ENCODE peak calls at places on chromosomes 6 and 20, in four cellular contexts. One of them, this sample, is unnamed. For H3K4me1 and H3K9me3, the result is how much of the 10 kb centered on the place peaks cover.

GRCh38 chr6:13384966-13385365 is 56.6 kb upstream of the TBC1D7 start:
- DNase-seq in left ventricle myocardium inferior: no peak
- DNase-seq in uterus: no peak
- DNase-seq in hepatocyte: no peak
- DNase-seq in this sample: no peak

GRCh38 chr20:46546293-46546692 is 4.2 kb downstream of the OCSTAMP start:
- DNase-seq in left ventricle myocardium inferior: no peak
- DNase-seq in uterus: no peak
- DNase-seq in hepatocyte: no peak
- DNase-seq in this sample: no peak

GRCh38 chr6:37731888-37732287 is 34.2 kb upstream of the MDGA1 start:
- DNase-seq in left ventricle myocardium inferior: no peak
- DNase-seq in uterus: no peak
- DNase-seq in hepatocyte: no peak
- DNase-seq in this sample: peak

GRCh38 chr6:89352329-89353117 is at the start of gene UBE2J1:
- DNase-seq in left ventricle myocardium inferior: peak
- DNase-seq in uterus: peak
- DNase-seq in hepatocyte: peak
- DNase-seq in this sample: peak

GRCh38 chr6:114690625-114691024 is 347.8 kb upstream of the HS3ST5 start:
- DNase-seq in left ventricle myocardium inferior: no peak
- DNase-seq in uterus: no peak
- DNase-seq in hepatocyte: no peak
- DNase-seq in this sample: no peak

GRCh38 chr6:64520050-64520449 is 884.4 kb downstream of the PHF3 start:
- DNase-seq in left ventricle myocardium inferior: no peak
- DNase-seq in uterus: no peak
- DNase-seq in hepatocyte: peak
- DNase-seq in this sample: no peak

GRCh38 chr6:54299542-54300269 is 8.5 kb upstream of the TINAG start:
- DNase-seq in left ventricle myocardium inferior: no peak
- DNase-seq in uterus: no peak
- DNase-seq in hepatocyte: no peak
- DNase-seq in this sample: no peak

GRCh38 chr6:34969662-34970265 is 80.7 kb downstream of the ANKS1A start:
- DNase-seq in left ventricle myocardium inferior: no peak
- DNase-seq in uterus: no peak
- DNase-seq in hepatocyte: no peak
- DNase-seq in this sample: no peak

GRCh38 chr6:98928688-98929087 is 19.1 kb downstream of the FBXL4 start:
- DNase-seq in left ventricle myocardium inferior: no peak
- DNase-seq in uterus: no peak
- DNase-seq in hepatocyte: no peak
- DNase-seq in this sample: no peak

GRCh38 chr6:70686548-70687133 is 19.0 kb downstream of the SMAP1 start:
- DNase-seq in left ventricle myocardium inferior: no peak
- DNase-seq in uterus: no peak
- DNase-seq in hepatocyte: peak
- DNase-seq in this sample: no peak

GRCh38 chr6:52416629-52417151 is 3.5 kb upstream of the EFHC1 start:
- DNase-seq in left ventricle myocardium inferior: no peak
- DNase-seq in uterus: no peak
- DNase-seq in hepatocyte: peak
- DNase-seq in this sample: peak

GRCh38 chr20:48489046-48489463 is 338.7 kb downstream of the PREX1 start:
- DNase-seq in left ventricle myocardium inferior: no peak
- DNase-seq in uterus: no peak
- DNase-seq in hepatocyte: no peak
- DNase-seq in this sample: peak

GRCh38 chr6:25332671-25333071 is 53.5 kb downstream of the CARMIL1 start:
- DNase-seq in left ventricle myocardium inferior: no peak
- DNase-seq in uterus: no peak
- DNase-seq in hepatocyte: no peak
- DNase-seq in this sample: no peak

GRCh38 chr6:299050-299980 is 7.0 kb downstream of the DUSP22 start:
- DNase-seq in left ventricle myocardium inferior: no peak
- DNase-seq in uterus: no peak
- DNase-seq in hepatocyte: no peak
- DNase-seq in this sample: no peak

GRCh38 chr20:58293453-58293852 is 16.1 kb upstream of the RAB22A start:
- DNase-seq in left ventricle myocardium inferior: peak
- DNase-seq in uterus: no peak
- DNase-seq in hepatocyte: no peak
- DNase-seq in this sample: no peak

GRCh38 chr20:14523090-14523489 is 185.7 kb upstream of the FLRT3 start:
- DNase-seq in left ventricle myocardium inferior: no peak
- DNase-seq in uterus: no peak
- DNase-seq in hepatocyte: no peak
- DNase-seq in this sample: no peak

GRCh38 chr20:45970646-45971424 is 1.2 kb downstream of the ZNF335 start:
- DNase-seq in left ventricle myocardium inferior: no peak
- DNase-seq in uterus: peak
- DNase-seq in hepatocyte: peak
- DNase-seq in this sample: no peak

GRCh38 chr6:14742171-14742570 is 503.7 kb upstream of the JARID2 start:
- DNase-seq in left ventricle myocardium inferior: no peak
- DNase-seq in uterus: no peak
- DNase-seq in hepatocyte: no peak
- DNase-seq in this sample: no peak

GRCh38 chr6:158816329-158816728 is 2.8 kb downstream of the EZR start:
- DNase-seq in left ventricle myocardium inferior: no peak
- DNase-seq in uterus: no peak
- DNase-seq in hepatocyte: no peak
- DNase-seq in this sample: no peak

GRCh38 chr20:47792021-47792618 is 6.8 kb upstream of the SULF2 start:
- DNase-seq in left ventricle myocardium inferior: peak
- DNase-seq in uterus: peak
- DNase-seq in hepatocyte: peak
- DNase-seq in this sample: no peak

GRCh38 chr20:53735536-53736050 is 142.0 kb upstream of the ZNF217 start:
- DNase-seq in left ventricle myocardium inferior: no peak
- DNase-seq in uterus: no peak
- DNase-seq in hepatocyte: peak
- DNase-seq in this sample: no peak

GRCh38 chr6:15489563-15489962 is 173.3 kb downstream of the DTNBP1 start:
- DNase-seq in left ventricle myocardium inferior: no peak
- DNase-seq in uterus: no peak
- DNase-seq in hepatocyte: no peak
- DNase-seq in this sample: no peak

GRCh38 chr6:56551409-56552120 is 91.1 kb downstream of the DST start:
- DNase-seq in left ventricle myocardium inferior: no peak
- DNase-seq in uterus: no peak
- DNase-seq in hepatocyte: no peak
- DNase-seq in this sample: no peak

GRCh38 chr20:1562622-1563021 is 5.1 kb upstream of the SIRPD start:
- DNase-seq in left ventricle myocardium inferior: no peak
- DNase-seq in uterus: no peak
- DNase-seq in hepatocyte: no peak
- DNase-seq in this sample: no peak

GRCh38 chr6:11987390-11987789 is 24.7 kb upstream of the HIVEP1 start:
- DNase-seq in left ventricle myocardium inferior: no peak
- DNase-seq in uterus: no peak
- DNase-seq in hepatocyte: no peak
- DNase-seq in this sample: no peak

GRCh38 chr20:17730069-17730468 is 30.3 kb downstream of the BANF2 start:
- DNase-seq in left ventricle myocardium inferior: no peak
- DNase-seq in uterus: no peak
- DNase-seq in hepatocyte: no peak
- DNase-seq in this sample: no peak

GRCh38 chr6:39037082-39037487 is 11.5 kb upstream of the GLP1R start:
- DNase-seq in left ventricle myocardium inferior: no peak
- DNase-seq in uterus: no peak
- DNase-seq in hepatocyte: no peak
- DNase-seq in this sample: no peak

GRCh38 chr20:43542674-43543073 is 16.2 kb upstream of the SGK2 start:
- DNase-seq in left ventricle myocardium inferior: no peak
- DNase-seq in uterus: no peak
- DNase-seq in hepatocyte: no peak
- DNase-seq in this sample: no peak

GRCh38 chr20:47272893-47273590 is 83.5 kb downstream of the ZMYND8 start:
- DNase-seq in left ventricle myocardium inferior: no peak
- DNase-seq in uterus: peak
- DNase-seq in hepatocyte: peak
- DNase-seq in this sample: peak

GRCh38 chr20:18717062-18717461 is 96.5 kb upstream of the SCP2D1 start:
- DNase-seq in left ventricle myocardium inferior: no peak
- DNase-seq in uterus: no peak
- DNase-seq in hepatocyte: no peak
- DNase-seq in this sample: no peak

GRCh38 chr20:36317675-36318074 is 11.5 kb downstream of the DLGAP4 start:
- DNase-seq in left ventricle myocardium inferior: no peak
- DNase-seq in uterus: no peak
- DNase-seq in hepatocyte: no peak
- DNase-seq in this sample: no peak

GRCh38 chr20:38423541-38423940 is 11.6 kb downstream of the SNHG17 start:
- DNase-seq in left ventricle myocardium inferior: no peak
- DNase-seq in uterus: no peak
- DNase-seq in hepatocyte: no peak
- DNase-seq in this sample: no peak

GRCh38 chr6:37569999-37570776 is 70.5 kb upstream of the CCDC167 start:
- DNase-seq in left ventricle myocardium inferior: no peak
- DNase-seq in uterus: no peak
- DNase-seq in hepatocyte: no peak
- DNase-seq in this sample: no peak

GRCh38 chr6:16743661-16744210 is 17.5 kb downstream of the ATXN1 start:
- DNase-seq in left ventricle myocardium inferior: no peak
- DNase-seq in uterus: no peak
- DNase-seq in hepatocyte: no peak
- DNase-seq in this sample: no peak

GRCh38 chr6:16739329-16739801 is 21.9 kb downstream of the ATXN1 start:
- DNase-seq in left ventricle myocardium inferior: no peak
- DNase-seq in uterus: no peak
- DNase-seq in hepatocyte: no peak
- DNase-seq in this sample: no peak

GRCh38 chr6:16737926-16738325 is 23.3 kb downstream of the ATXN1 start:
- DNase-seq in left ventricle myocardium inferior: no peak
- DNase-seq in uterus: no peak
- DNase-seq in hepatocyte: no peak
- DNase-seq in this sample: no peak

GRCh38 chr6:16741112-16742016 is 19.9 kb downstream of the ATXN1 start:
- DNase-seq in left ventricle myocardium inferior: no peak
- DNase-seq in uterus: no peak
- DNase-seq in hepatocyte: peak
- DNase-seq in this sample: no peak

DNA sequence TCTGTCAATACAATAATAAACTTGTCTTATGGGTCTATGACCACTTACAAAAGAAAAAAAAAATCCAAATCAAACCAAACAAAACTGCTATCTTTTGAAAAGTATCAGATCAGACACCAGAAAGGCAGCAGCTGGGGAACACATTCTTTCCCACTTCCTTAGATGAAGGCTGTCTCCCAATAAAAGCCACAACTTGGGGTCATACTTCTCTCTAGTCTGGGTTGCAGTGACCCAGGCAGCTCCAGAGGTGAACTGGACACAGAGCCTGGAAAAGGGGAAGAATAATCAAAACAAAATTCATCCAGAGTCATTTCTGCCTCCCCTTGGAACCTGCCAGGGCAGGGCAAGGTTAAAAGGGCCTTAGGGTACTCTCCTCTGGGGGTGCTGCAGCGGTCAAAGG is 19.1 kb downstream of the ATXN1 start:
- DNase-seq in left ventricle myocardium inferior: no peak
- DNase-seq in uterus: no peak
- DNase-seq in hepatocyte: no peak
- DNase-seq in this sample: no peak
- H3K4me1 ChIP-seq in left ventricle myocardium inferior: half or more
- H3K4me1 ChIP-seq in uterus: under half
- H3K4me1 ChIP-seq in hepatocyte: under half
- H3K4me1 ChIP-seq in this sample: under half

GRCh38 chr20:23368316-23369110 is 6.5 kb downstream of the GZF1 start:
- DNase-seq in left ventricle myocardium inferior: no peak
- DNase-seq in uterus: no peak
- DNase-seq in hepatocyte: no peak
- DNase-seq in this sample: no peak

GRCh38 chr20:23369424-23369823 is 7.4 kb downstream of the GZF1 start:
- DNase-seq in left ventricle myocardium inferior: no peak
- DNase-seq in uterus: no peak
- DNase-seq in hepatocyte: no peak
- DNase-seq in this sample: no peak

GRCh38 chr20:23370274-23370673 is 8.3 kb downstream of the GZF1 start:
- DNase-seq in left ventricle myocardium inferior: no peak
- DNase-seq in uterus: no peak
- DNase-seq in hepatocyte: no peak
- DNase-seq in this sample: no peak

GRCh38 chr20:23371496-23371895 is 9.5 kb downstream of the GZF1 start:
- DNase-seq in left ventricle myocardium inferior: no peak
- DNase-seq in uterus: no peak
- DNase-seq in hepatocyte: no peak
- DNase-seq in this sample: no peak

GRCh38 chr20:23370873-23371272 is 8.9 kb downstream of the GZF1 start:
- DNase-seq in left ventricle myocardium inferior: no peak
- DNase-seq in uterus: no peak
- DNase-seq in hepatocyte: no peak
- DNase-seq in this sample: no peak
- H3K27ac ChIP-seq in left ventricle myocardium inferior: no peak
- H3K27ac ChIP-seq in uterus: no peak
- H3K27ac ChIP-seq in hepatocyte: no peak
- H3K27ac ChIP-seq in this sample: no peak

DNA sequence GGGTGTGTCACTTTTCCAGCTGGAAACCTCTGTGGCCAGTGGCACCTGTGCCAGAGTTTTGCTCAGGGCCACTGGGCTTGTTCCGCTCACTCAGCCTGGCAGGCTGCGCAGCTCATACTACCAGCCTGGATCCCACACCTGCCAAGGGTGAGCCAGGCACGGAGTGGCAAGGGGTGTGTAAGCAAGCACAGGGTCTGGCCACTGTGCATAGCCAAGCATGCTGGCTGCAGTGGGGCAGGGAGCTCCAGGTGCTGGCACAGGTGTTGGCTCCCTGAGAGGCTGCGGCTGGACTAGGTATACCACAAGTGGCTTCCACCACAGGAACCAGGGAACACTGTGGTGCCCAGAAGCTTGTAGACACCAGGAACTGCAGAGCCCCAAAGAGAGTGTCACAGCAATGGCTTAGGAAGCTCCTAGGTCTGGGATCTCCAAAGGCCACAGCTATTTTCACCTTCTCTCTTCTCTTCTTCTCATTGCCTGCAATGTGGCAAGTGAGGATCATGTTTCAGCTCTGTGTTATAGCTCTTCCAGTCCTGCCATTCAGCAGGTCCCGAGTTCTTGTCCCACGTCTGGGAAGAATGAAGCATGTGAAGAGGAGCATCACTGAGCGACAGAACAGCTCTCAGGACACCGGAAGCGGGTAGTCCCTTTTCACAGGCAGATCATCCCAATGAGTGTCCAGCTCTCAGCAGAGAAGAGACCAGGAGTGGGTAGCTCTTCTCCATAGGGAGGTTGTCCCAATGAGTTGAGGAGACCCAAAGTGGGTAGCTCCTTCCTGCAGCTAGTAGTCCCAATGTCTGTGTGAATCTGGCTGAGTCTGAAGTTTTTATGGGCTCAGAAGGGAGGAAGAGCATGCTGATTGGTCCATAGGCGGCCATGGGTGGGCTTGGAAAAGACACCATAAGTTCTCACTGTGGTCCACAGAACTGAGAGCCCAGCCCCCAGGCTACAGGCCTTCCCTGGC is 41.3 kb downstream of the WASF1 start:
- DNase-seq in left ventricle myocardium inferior: no peak
- DNase-seq in uterus: no peak
- DNase-seq in hepatocyte: no peak
- DNase-seq in this sample: no peak
- H3K9me3 ChIP-seq in left ventricle myocardium inferior: under half
- H3K9me3 ChIP-seq in uterus: under half
- H3K9me3 ChIP-seq in hepatocyte: under half
- H3K9me3 ChIP-seq in this sample: under half

GRCh38 chr20:31839782-31840487 is 5.5 kb downstream of the FOXS1 start:
- DNase-seq in left ventricle myocardium inferior: no peak
- DNase-seq in uterus: no peak
- DNase-seq in hepatocyte: no peak
- DNase-seq in this sample: no peak
- H3K4me1 ChIP-seq in left ventricle myocardium inferior: half or more
- H3K4me1 ChIP-seq in uterus: under half
- H3K4me1 ChIP-seq in hepatocyte: half or more
- H3K4me1 ChIP-seq in this sample: under half

This sample was measured in colonic mucosa.